ENCODE peak calls at places on chromosomes 1 and 21, in five cellular contexts. G, N, U, S and B are unnamed samples.

GRCh38 chr1:39154553-39155361 is 49.7 kb upstream of the MACF1 start:
- DNase-seq in G (peak; percentile 46), S (peak; percentile 77), U (no peak), N (no peak), B (peak; percentile 77)

GRCh38 chr1:10074059-10074854 is 41.5 kb downstream of the UBE4B start:
- DNase-seq in G (peak; percentile 27), U (peak; percentile 3), S (peak; percentile 96), N (peak; percentile 76), B (peak; percentile 97)

GRCh38 chr1:65688215-65688566 is 104.5 kb upstream of the PDE4B start:
- DNase-seq in G (no peak), U (no peak), N (no peak), S (no peak), B (no peak)

GRCh38 chr1:4263699-4264098 is 363.6 kb upstream of the C1orf174 start:
- DNase-seq in N (no peak), G (no peak), S (no peak), U (no peak), B (no peak)

GRCh38 chr1:187894349-187894748 is 1065.6 kb downstream of the PLA2G4A start:
- DNase-seq in N (no peak), S (no peak), U (no peak), G (no peak), B (no peak)

GRCh38 chr1:62029704-62030103 is 164.9 kb upstream of the L1TD1 start:
- DNase-seq in U (no peak), G (no peak), N (no peak), S (no peak), B (no peak)

GRCh38 chr1:115701090-115701489 is 59.3 kb downstream of the VANGL1 start:
- DNase-seq in G (no peak), N (no peak), U (no peak), S (no peak), B (no peak)

GRCh38 chr1:95287078-95287477 is 53.1 kb downstream of the RWDD3 start:
- DNase-seq in S (no peak), U (peak; percentile 9), G (peak; percentile 16), N (no peak), B (no peak)

GRCh38 chr1:206931709-206932108 is 10.0 kb upstream of the FCMR start:
- DNase-seq in N (no peak), S (no peak), G (no peak), U (no peak), B (no peak)

GRCh38 chr1:241551759-241552638 is 19.8 kb downstream of the KMO start:
- DNase-seq in U (no peak), G (no peak), S (no peak), N (peak; percentile 51), B (no peak)

GRCh38 chr1:202665417-202665816 is 44.8 kb downstream of the SYT2 start:
- DNase-seq in G (no peak), S (no peak), N (no peak), U (no peak), B (no peak)

GRCh38 chr21:31293986-31294385 is 50.1 kb downstream of the TIAM1 start:
- DNase-seq in U (peak; percentile 46), S (peak; percentile 90), G (peak; percentile 13), N (no peak), B (peak; percentile 90)

GRCh38 chr21:35664683-35665082 is 395.6 kb downstream of the SETD4 start:
- DNase-seq in U (peak; percentile 55), S (peak; percentile 76), N (peak; percentile 14), G (no peak), B (no peak)

GRCh38 chr1:37628026-37628556 is 6.6 kb downstream of the RSPO1 start:
- DNase-seq in U (no peak), G (no peak), N (no peak), S (no peak), B (no peak)

GRCh38 chr1:147760481-147761260 is at the start of gene GJA5:
- DNase-seq in U (no peak), N (no peak), S (no peak), G (no peak), B (no peak)

GRCh38 chr21:36799869-36800268 is 101.0 kb downstream of the SIM2 start:
- DNase-seq in G (no peak), S (no peak), N (no peak), U (no peak), B (peak; percentile 47)

GRCh38 chr1:23019851-23020625 is 770 bp downstream of the KDM1A start:
- DNase-seq in G (peak; percentile 41), N (peak; percentile 35), U (peak; percentile 24), S (peak; percentile 53), B (no peak)

GRCh38 chr1:193058529-193059281 is 455 bp downstream of the UCHL5 start:
- DNase-seq in G (peak; percentile 42), U (peak; percentile 44), S (peak; percentile 52), N (peak; percentile 75), B (peak; percentile 31)

GRCh38 chr1:50570064-50570463 is 146.8 kb upstream of the DMRTA2 start:
- DNase-seq in N (no peak), S (peak; percentile 77), G (peak; percentile 2), U (no peak), B (no peak)

GRCh38 chr1:201213926-201214325 is 23.3 kb downstream of the IGFN1 start:
- DNase-seq in S (no peak), U (no peak), N (no peak), G (no peak), B (no peak)

GRCh38 chr1:204468206-204468605 is 26.4 kb downstream of the PIK3C2B start:
- DNase-seq in G (no peak), U (no peak), S (no peak), N (no peak), B (no peak)

GRCh38 chr21:45996311-45997204 is 15.0 kb downstream of the COL6A1 start:
- DNase-seq in U (no peak), N (no peak), G (no peak), S (no peak), B (no peak)

GRCh38 chr1:3457910-3458621 is 3.6 kb downstream of the ARHGEF16 start:
- DNase-seq in G (no peak), N (no peak), S (no peak), U (peak; percentile 19), B (no peak)

GRCh38 chr21:45262616-45263015 is 25.1 kb downstream of the POFUT2 start:
- DNase-seq in N (no peak), U (no peak), G (no peak), S (no peak), B (no peak)

GRCh38 chr1:63368131-63368530 is 704 bp downstream of the ALG6 start:
- DNase-seq in N (peak; percentile 30), G (no peak), S (no peak), U (no peak), B (no peak)

GRCh38 chr1:201503397-201504176 is 3.3 kb downstream of the CSRP1 start:
- DNase-seq in G (peak; percentile 93), U (peak; percentile 72), N (no peak), S (peak; percentile 98), B (peak; percentile 95)

GRCh38 chr1:229237320-229237719 is 33.6 kb upstream of the RAB4A start:
- DNase-seq in S (no peak), N (no peak), U (no peak), G (no peak), B (no peak)

GRCh38 chr1:46820560-46821060 is 21.8 kb downstream of the CYP4B1 start:
- DNase-seq in G (no peak), S (no peak), U (no peak), N (no peak), B (no peak)

GRCh38 chr1:22289251-22289995 is 146.5 kb upstream of the WNT4 start:
- DNase-seq in U (no peak), N (no peak), G (no peak), S (peak; percentile 45), B (no peak)

GRCh38 chr1:13754510-13755103 is 54.6 kb downstream of the PRDM2 start:
- DNase-seq in N (no peak), S (no peak), U (no peak), G (no peak), B (peak; percentile 28)

GRCh38 chr1:155321577-155322497 is 1.1 kb downstream of the RUSC1 start:
- DNase-seq in N (no peak), S (peak; percentile 5), G (no peak), U (no peak), B (no peak)

GRCh38 chr1:155320252-155320651 is 442 bp upstream of the RUSC1 start:
- DNase-seq in N (no peak), G (no peak), U (no peak), S (no peak), B (no peak)

GRCh38 chr1:155320661-155321576 is at the start of gene RUSC1:
- DNase-seq in N (peak; percentile 81), S (peak; percentile 66), G (no peak), U (no peak), B (peak; percentile 73)

GRCh38 chr1:155318082-155318481 is 2.6 kb upstream of the RUSC1 start:
- DNase-seq in G (no peak), U (no peak), S (no peak), N (no peak), B (no peak)

GRCh38 chr1:155319536-155319935 is 1.2 kb upstream of the RUSC1 start:
- DNase-seq in S (no peak), G (no peak), N (no peak), U (no peak), B (no peak)
- TF ChIP-seq CTCF in S (no peak), G (no peak), N (no peak), U (no peak), B (no peak)

GRCh38 chr1:8728464-8728863 is 89.0 kb downstream of the RERE start:
- DNase-seq in S (no peak), G (no peak), N (no peak), U (no peak), B (no peak)
- TF ChIP-seq CTCF in S (no peak), G (no peak), N (no peak), U (no peak), B (no peak)

GRCh38 chr1:20109223-20109856 is 10.0 kb downstream of the PLA2G2D start:
- DNase-seq in S (no peak), N (no peak), U (no peak), G (no peak), B (no peak)
- TF ChIP-seq CTCF in S (no peak), N (no peak), U (no peak), G (no peak), B (no peak)

GRCh38 chr1:84823991-84824390 is 69.0 kb downstream of the LPAR3 start:
- DNase-seq in G (no peak), N (no peak), U (no peak), S (no peak), B (no peak)
- TF ChIP-seq CTCF in G (no peak), N (no peak), U (no peak), S (no peak), B (no peak)

DNA sequence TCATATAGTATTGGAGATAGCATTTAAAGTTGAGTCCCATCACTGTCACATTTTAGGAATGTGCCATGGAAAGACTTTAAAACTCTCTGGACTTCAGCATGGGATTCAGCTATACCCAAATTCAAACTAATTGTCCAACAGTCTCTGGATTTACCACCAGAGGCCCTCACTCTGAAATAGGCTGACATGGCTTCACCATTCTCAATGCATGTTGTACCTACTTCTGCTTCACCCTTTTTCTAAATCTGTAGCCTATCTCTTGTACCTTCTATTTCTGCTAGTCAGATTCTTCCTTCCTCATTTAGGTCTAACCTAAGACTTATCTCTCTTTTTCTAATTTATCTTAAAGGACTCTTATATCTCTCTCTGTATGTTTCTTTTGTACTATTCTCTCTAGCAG is 512.7 kb upstream of the ZRANB2 start:
- DNase-seq in U (no peak), S (peak; percentile 18), N (no peak), G (no peak), B (no peak)
- TF ChIP-seq CTCF in U (no peak), S (peak; percentile 18), N (no peak), G (no peak), B (no peak)

GRCh38 chr1:224182866-224183590 is at the start of gene DEGS1:
- DNase-seq in U (peak; percentile 87), G (peak; percentile 83), N (peak; percentile 92), S (peak; percentile 82), B (peak; percentile 74)
- TF ChIP-seq CTCF in U (no peak), G (no peak), N (no peak), S (no peak), B (no peak)